ENCODE peak calls at places on chromosomes 16 and 17, in eight cellular contexts. G is AG04450; A is stimulated activated CD4-positive, alpha-beta T cell treated with anti-CD3 and anti-CD28 coated beads, Interleukin-4, amount 100 ng/mL, for 48 hours; X is T-helper 2 cell; Z is fibroblast of the conjunctiva; T is AG09319; O is activated naive CD4-positive, alpha-beta T cell treated with anti-CD3 and anti-CD28 coated beads for 36 hours; W is effector CD4-positive, alpha-beta T cell. Q is an unnamed sample.

GRCh38 chr17:9427460-9428315 is 147.9 kb downstream of the STX8 start:
- DNase-seq in G (no peak), A (no peak), X (no peak), Z (no peak), T (no peak), O (no peak), W (no peak), Q (peak)

GRCh38 chr17:2233441-2233947 is 70.1 kb downstream of the SMG6 start:
- DNase-seq in G (no peak), A (no peak), X (no peak), Z (no peak), T (no peak), O (no peak), W (no peak), Q (peak)

GRCh38 chr17:65305116-65305515 is 167.9 kb downstream of the RGS9 start:
- DNase-seq in G (no peak), A (no peak), X (no peak), Z (no peak), T (no peak), O (no peak), W (no peak), Q (no peak)

GRCh38 chr16:8376430-8376829 is 213.9 kb downstream of the TMEM114 start:
- DNase-seq in G (no peak), A (no peak), X (no peak), Z (no peak), T (no peak), O (no peak), W (no peak), Q (no peak)

GRCh38 chr17:13594762-13595697 is 6.7 kb downstream of the HS3ST3A1 start:
- DNase-seq in G (peak), A (peak), X (peak), Z (peak), T (peak), O (peak), W (peak), Q (peak)

GRCh38 chr17:58200024-58200633 is 7.6 kb downstream of the EPX start:
- DNase-seq in G (no peak), A (peak), X (no peak), Z (no peak), T (no peak), O (peak), W (peak), Q (peak)

GRCh38 chr16:21656795-21657768 is 4.7 kb upstream of the IGSF6 start:
- DNase-seq in G (no peak), A (no peak), X (no peak), Z (peak), T (peak), O (peak), W (peak), Q (peak)

GRCh38 chr17:44547625-44548297 is 9.5 kb upstream of the FZD2 start:
- DNase-seq in G (no peak), A (no peak), X (no peak), Z (no peak), T (no peak), O (no peak), W (no peak), Q (no peak)

GRCh38 chr16:30346286-30346685 is 8.8 kb downstream of the CD2BP2 start:
- DNase-seq in G (no peak), A (no peak), X (no peak), Z (no peak), T (no peak), O (no peak), W (no peak), Q (no peak)

GRCh38 chr16:81633147-81633619 is 145.9 kb upstream of the PLCG2 start:
- DNase-seq in G (no peak), A (no peak), X (no peak), Z (no peak), T (no peak), O (no peak), W (no peak), Q (no peak)

GRCh38 chr16:86578056-86578455 is 293 bp upstream of the FOXL1 start:
- DNase-seq in G (peak), A (no peak), X (no peak), Z (no peak), T (peak), O (no peak), W (no peak), Q (no peak)

GRCh38 chr17:47878203-47879027 is 17.6 kb upstream of the SP2 start:
- DNase-seq in G (no peak), A (no peak), X (no peak), Z (no peak), T (no peak), O (no peak), W (no peak), Q (no peak)

GRCh38 chr17:70863436-70864248 is 694.3 kb downstream of the KCNJ2 start:
- DNase-seq in G (no peak), A (no peak), X (no peak), Z (no peak), T (no peak), O (no peak), W (no peak), Q (no peak)

GRCh38 chr16:30622455-30623032 is 12.4 kb upstream of the ZNF689 start:
- DNase-seq in G (no peak), A (no peak), X (no peak), Z (no peak), T (no peak), O (no peak), W (no peak), Q (no peak)

Q was measured in AG20443.